ENCODE peak calls at places on chromosomes 11 and 22, in five cellular contexts. S, V, M, U and K are unnamed samples.

GRCh38 chr11:64720640-64721358 is 2.2 kb downstream of the NRXN2 start:
- DNase-seq in S (no peak), V (no peak), M (no peak), U (no peak), K (no peak)

GRCh38 chr11:1055990-1056771 is 18.5 kb upstream of the MUC2 start:
- DNase-seq in S (no peak), M (no peak), V (no peak), U (no peak), K (no peak)

GRCh38 chr11:70468256-70469230 is 70.2 kb downstream of the CTTN start:
- DNase-seq in V (no peak), S (no peak), U (no peak), M (no peak), K (peak; percentile 33)

GRCh38 chr11:78370406-78371172 is 47.0 kb downstream of the GAB2 start:
- DNase-seq in U (no peak), V (no peak), M (no peak), S (peak; percentile 42), K (no peak)

GRCh38 chr11:100512475-100512874 is 174.6 kb upstream of the ARHGAP42 start:
- DNase-seq in V (no peak), S (peak; percentile 11), U (no peak), M (no peak), K (no peak)

GRCh38 chr11:110762596-110762995 is 50.4 kb upstream of the ARHGAP20 start:
- DNase-seq in M (no peak), V (no peak), U (no peak), S (peak; percentile 6), K (no peak)

GRCh38 chr11:17384002-17384511 is 4.4 kb downstream of the KCNJ11 start:
- DNase-seq in U (peak; percentile 58), V (peak; percentile 87), M (peak; percentile 91), S (peak; percentile 81), K (peak; percentile 90)

GRCh38 chr11:45844822-45845573 is 2.3 kb upstream of the CRY2 start:
- DNase-seq in V (no peak), U (no peak), S (no peak), M (no peak), K (no peak)

GRCh38 chr11:100671471-100671870 is 15.6 kb upstream of the ARHGAP42 start:
- DNase-seq in M (no peak), U (no peak), S (peak; percentile 85), V (no peak), K (peak; percentile 81)

GRCh38 chr11:120523196-120523595 is 11.6 kb downstream of the GRIK4 start:
- DNase-seq in M (no peak), S (no peak), V (peak; percentile 43), U (no peak), K (no peak)

GRCh38 chr11:117226388-117227385 is 5.2 kb downstream of the PCSK7 start:
- DNase-seq in S (peak; percentile 85), U (no peak), M (peak; percentile 75), V (peak; percentile 52), K (peak; percentile 42)

GRCh38 chr11:37474889-37475288 is 876.9 kb upstream of the RAG2 start:
- DNase-seq in M (no peak), S (peak; percentile 34), U (no peak), V (no peak), K (no peak)

GRCh38 chr11:66701432-66702240 is 23.9 kb upstream of the RBM4B start:
- DNase-seq in U (no peak), V (no peak), S (no peak), M (no peak), K (no peak)

GRCh38 chr22:39299829-39300178 is 19.6 kb downstream of the RPL3 start:
- DNase-seq in S (peak; percentile 56), V (no peak), M (no peak), U (no peak), K (no peak)

GRCh38 chr11:40186401-40187091 is 1272.9 kb downstream of the LRRC4C start:
- DNase-seq in V (no peak), M (no peak), U (no peak), S (no peak), K (no peak)

GRCh38 chr11:119081682-119082081 is 3.0 kb upstream of the HMBS start:
- DNase-seq in V (no peak), S (no peak), M (no peak), U (no peak), K (no peak)

GRCh38 chr22:40855104-40855959 is 1.1 kb downstream of the ST13 start:
- DNase-seq in S (peak; percentile 47), M (no peak), U (no peak), V (no peak), K (no peak)

GRCh38 chr11:70063555-70063954 is 14.6 kb upstream of the ANO1 start:
- DNase-seq in V (no peak), S (no peak), U (no peak), M (no peak), K (peak; percentile 68)

GRCh38 chr11:88508808-88509581 is 171.5 kb upstream of the CTSC start:
- DNase-seq in S (peak; percentile 49), V (peak; percentile 69), M (no peak), U (no peak), K (peak; percentile 17)

GRCh38 chr11:116276051-116277044 is 496.4 kb downstream of the BUD13 start:
- DNase-seq in U (peak; percentile 86), M (peak; percentile 86), S (peak; percentile 34), V (peak; percentile 94), K (peak; percentile 84)

GRCh38 chr11:133181672-133182071 is 350.6 kb downstream of the OPCML start:
- DNase-seq in M (no peak), V (no peak), S (no peak), U (no peak), K (no peak)

GRCh38 chr11:106496677-106497076 is 419.2 kb downstream of the AASDHPPT start:
- DNase-seq in V (no peak), S (no peak), U (no peak), M (no peak), K (no peak)

GRCh38 chr11:74142624-74143023 is 28.2 kb downstream of the C2CD3 start:
- DNase-seq in S (peak; percentile 18), M (no peak), U (no peak), V (no peak), K (peak; percentile 52)

GRCh38 chr11:94185387-94186084 is 56.9 kb downstream of the PANX1 start:
- DNase-seq in V (no peak), U (no peak), M (no peak), S (no peak), K (no peak)

GRCh38 chr22:27867958-27868737 is 50.9 kb downstream of the PITPNB start:
- DNase-seq in V (no peak), S (no peak), M (no peak), U (no peak), K (no peak)

GRCh38 chr22:27868738-27869282 is 50.2 kb downstream of the PITPNB start:
- DNase-seq in U (no peak), M (no peak), S (no peak), V (no peak), K (no peak)

GRCh38 chr22:27866136-27867091 is 52.6 kb downstream of the PITPNB start:
- DNase-seq in V (no peak), S (peak; percentile 87), U (no peak), M (no peak), K (no peak)

GRCh38 chr22:27870234-27871191 is 48.5 kb downstream of the PITPNB start:
- DNase-seq in V (no peak), M (no peak), S (no peak), U (no peak), K (peak; percentile 39)

GRCh38 chr22:27867114-27867957 is 51.7 kb downstream of the PITPNB start:
- DNase-seq in U (no peak), V (no peak), M (no peak), S (peak; percentile 45), K (no peak)
- H3K9ac ChIP-seq in U (no peak overlapping the region), V (no peak overlapping the region), M (no peak overlapping the region), S (peak overlapping the region; percentile 83), K (no peak overlapping the region)

GRCh38 chr11:113557926-113558325 is 82.7 kb upstream of the DRD2 start:
- DNase-seq in M (no peak), V (no peak), S (no peak), U (no peak), K (no peak)

GRCh38 chr11:113554531-113554930 is 79.3 kb upstream of the DRD2 start:
- DNase-seq in S (no peak), V (no peak), U (no peak), M (no peak), K (no peak)

GRCh38 chr11:113553905-113554304 is 78.7 kb upstream of the DRD2 start:
- DNase-seq in V (no peak), U (no peak), S (no peak), M (no peak), K (no peak)

GRCh38 chr11:113555071-113555739 is 80.0 kb upstream of the DRD2 start:
- DNase-seq in V (no peak), M (no peak), U (no peak), S (peak; percentile 4), K (peak; percentile 21)

DNA sequence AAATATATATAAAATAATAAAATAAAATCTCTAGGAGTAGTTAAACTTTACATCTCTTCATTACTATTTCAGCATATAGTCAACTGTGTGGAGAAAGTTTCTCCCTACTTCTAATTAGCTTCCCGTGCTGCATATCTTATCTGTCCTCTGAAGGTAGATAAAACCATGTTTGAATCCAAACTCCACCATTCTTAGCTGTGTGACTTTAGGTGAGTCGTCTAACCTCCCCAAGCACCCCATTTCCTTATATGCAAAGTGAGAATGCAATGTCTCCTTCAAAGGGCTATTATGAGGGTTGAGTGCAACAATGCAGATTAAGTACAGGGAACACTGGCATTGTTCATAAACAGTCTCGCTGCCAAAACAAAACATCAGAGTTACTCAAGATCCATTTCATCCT is 80.8 kb upstream of the DRD2 start:
- DNase-seq in U (no peak), S (no peak), M (no peak), V (no peak), K (no peak)
- H2BK12ac ChIP-seq in U (no peak overlapping the region), S (no peak overlapping the region), M (no peak overlapping the region), V (no peak overlapping the region), K (no peak overlapping the region)

GRCh38 chr11:130087294-130087926 is 17.7 kb downstream of the APLP2 start:
- DNase-seq in S (no peak), U (no peak), V (no peak), M (no peak), K (no peak)
- H3K9ac ChIP-seq in S (no peak overlapping the region), U (no peak overlapping the region), V (no peak overlapping the region), M (no peak overlapping the region), K (no peak overlapping the region)

DNA sequence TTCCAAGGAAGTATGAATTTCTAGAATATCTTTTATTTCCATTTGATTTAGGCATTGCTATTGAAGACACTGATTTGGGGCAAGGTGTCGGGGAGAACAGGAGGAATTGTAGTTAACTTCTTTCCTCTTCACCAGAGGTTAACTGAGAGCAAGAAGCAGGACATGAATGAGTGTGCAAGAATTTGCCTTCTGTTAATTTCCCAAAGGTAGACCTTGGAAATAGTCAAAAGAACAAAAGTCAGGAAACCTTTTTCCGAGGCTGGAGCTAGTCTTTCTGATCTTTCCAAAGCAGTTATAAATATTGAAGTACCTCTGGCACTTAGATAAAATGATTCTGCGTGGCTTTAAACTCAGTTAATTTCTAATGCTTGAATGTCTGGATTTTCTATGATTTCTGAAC is 66.9 kb downstream of the MTMR3 start:
- DNase-seq in S (no peak), M (no peak), V (no peak), U (no peak), K (no peak)
- H2BK12ac ChIP-seq in S (no peak overlapping the region), M (no peak overlapping the region), V (no peak overlapping the region), U (no peak overlapping the region), K (no peak overlapping the region)